ENCODE peak calls at places on chromosome 5, in nine cellular contexts. One of them, this sample, is unnamed.

GRCh38 chr5:40441733-40442132 is 238.0 kb upstream of the PTGER4 start:
- DNase-seq in fibroblast of lung: no peak
- DNase-seq in IMR-90: no peak
- DNase-seq in MM.1S: peak
- DNase-seq in mesendoderm: no peak
- DNase-seq in neuronal stem cell: no peak
- DNase-seq in NT2/D1: no peak
- DNase-seq in GM23248: no peak
- DNase-seq in neural progenitor cell: no peak
- DNase-seq in this sample: no peak

GRCh38 chr5:179732412-179732917 is at the start of gene MAML1:
- DNase-seq in MM.1S: peak
- DNase-seq in fibroblast of lung: peak
- DNase-seq in neuronal stem cell: peak
- DNase-seq in mesendoderm: peak
- DNase-seq in IMR-90: peak
- DNase-seq in GM23248: peak
- DNase-seq in neural progenitor cell: peak
- DNase-seq in NT2/D1: peak
- DNase-seq in this sample: peak

GRCh38 chr5:66527478-66527877 is 68.7 kb upstream of the MAST4 start:
- DNase-seq in mesendoderm: no peak
- DNase-seq in NT2/D1: no peak
- DNase-seq in GM23248: no peak
- DNase-seq in IMR-90: no peak
- DNase-seq in neuronal stem cell: no peak
- DNase-seq in MM.1S: no peak
- DNase-seq in fibroblast of lung: no peak
- DNase-seq in neural progenitor cell: no peak
- DNase-seq in this sample: no peak

GRCh38 chr5:36398137-36398536 is 96.4 kb upstream of the RANBP3L start:
- DNase-seq in mesendoderm: peak
- DNase-seq in GM23248: peak
- DNase-seq in neuronal stem cell: peak
- DNase-seq in MM.1S: no peak
- DNase-seq in NT2/D1: no peak
- DNase-seq in fibroblast of lung: peak
- DNase-seq in IMR-90: peak
- DNase-seq in neural progenitor cell: peak
- DNase-seq in this sample: peak

GRCh38 chr5:134948929-134949328 is 18.8 kb upstream of the CATSPER3 start:
- DNase-seq in NT2/D1: no peak
- DNase-seq in mesendoderm: no peak
- DNase-seq in MM.1S: no peak
- DNase-seq in neural progenitor cell: no peak
- DNase-seq in neuronal stem cell: no peak
- DNase-seq in GM23248: peak
- DNase-seq in IMR-90: peak
- DNase-seq in fibroblast of lung: peak
- DNase-seq in this sample: no peak

GRCh38 chr5:62767650-62768049 is 189.0 kb downstream of the LRRC70 start:
- DNase-seq in neuronal stem cell: no peak
- DNase-seq in GM23248: no peak
- DNase-seq in fibroblast of lung: no peak
- DNase-seq in MM.1S: no peak
- DNase-seq in NT2/D1: no peak
- DNase-seq in neural progenitor cell: no peak
- DNase-seq in mesendoderm: no peak
- DNase-seq in IMR-90: no peak
- DNase-seq in this sample: no peak

GRCh38 chr5:100777680-100778281 is 125.3 kb downstream of the ST8SIA4 start:
- DNase-seq in fibroblast of lung: peak
- DNase-seq in MM.1S: peak
- DNase-seq in GM23248: peak
- DNase-seq in mesendoderm: peak
- DNase-seq in NT2/D1: no peak
- DNase-seq in neuronal stem cell: no peak
- DNase-seq in neural progenitor cell: no peak
- DNase-seq in IMR-90: peak
- DNase-seq in this sample: peak

GRCh38 chr5:6849569-6849968 is 136.3 kb downstream of the TENT4A start:
- DNase-seq in mesendoderm: no peak
- DNase-seq in IMR-90: no peak
- DNase-seq in MM.1S: no peak
- DNase-seq in NT2/D1: no peak
- DNase-seq in GM23248: peak
- DNase-seq in neuronal stem cell: no peak
- DNase-seq in fibroblast of lung: no peak
- DNase-seq in neural progenitor cell: no peak
- DNase-seq in this sample: no peak

GRCh38 chr5:81241961-81242648 is 9.0 kb downstream of the CKMT2 start:
- DNase-seq in neuronal stem cell: no peak
- DNase-seq in IMR-90: no peak
- DNase-seq in neural progenitor cell: no peak
- DNase-seq in MM.1S: no peak
- DNase-seq in NT2/D1: no peak
- DNase-seq in mesendoderm: no peak
- DNase-seq in GM23248: no peak
- DNase-seq in fibroblast of lung: no peak
- DNase-seq in this sample: no peak

GRCh38 chr5:97986069-97986468 is 787.4 kb upstream of the RGMB start:
- DNase-seq in GM23248: peak
- DNase-seq in MM.1S: no peak
- DNase-seq in fibroblast of lung: peak
- DNase-seq in mesendoderm: peak
- DNase-seq in neuronal stem cell: no peak
- DNase-seq in NT2/D1: peak
- DNase-seq in neural progenitor cell: peak
- DNase-seq in IMR-90: peak
- DNase-seq in this sample: no peak

GRCh38 chr5:157172408-157172807 is 6.3 kb upstream of the GARIN3 start:
- DNase-seq in mesendoderm: peak
- DNase-seq in neuronal stem cell: no peak
- DNase-seq in MM.1S: peak
- DNase-seq in neural progenitor cell: no peak
- DNase-seq in GM23248: no peak
- DNase-seq in NT2/D1: no peak
- DNase-seq in IMR-90: no peak
- DNase-seq in fibroblast of lung: no peak
- DNase-seq in this sample: no peak

GRCh38 chr5:126988021-126988569 is 42.3 kb downstream of the MARCHF3 start:
- DNase-seq in mesendoderm: no peak
- DNase-seq in MM.1S: peak
- DNase-seq in GM23248: no peak
- DNase-seq in neuronal stem cell: no peak
- DNase-seq in NT2/D1: no peak
- DNase-seq in IMR-90: no peak
- DNase-seq in fibroblast of lung: no peak
- DNase-seq in neural progenitor cell: no peak
- DNase-seq in this sample: no peak

GRCh38 chr5:77935516-77936364 is 159.6 kb upstream of the TBCA start:
- DNase-seq in IMR-90: no peak
- DNase-seq in mesendoderm: no peak
- DNase-seq in fibroblast of lung: peak
- DNase-seq in MM.1S: peak
- DNase-seq in GM23248: peak
- DNase-seq in NT2/D1: no peak
- DNase-seq in neural progenitor cell: no peak
- DNase-seq in neuronal stem cell: no peak
- DNase-seq in this sample: no peak

GRCh38 chr5:161385080-161385479 is 161.4 kb downstream of the GABRB2 start:
- DNase-seq in neuronal stem cell: no peak
- DNase-seq in MM.1S: no peak
- DNase-seq in mesendoderm: no peak
- DNase-seq in neural progenitor cell: no peak
- DNase-seq in IMR-90: no peak
- DNase-seq in fibroblast of lung: no peak
- DNase-seq in NT2/D1: no peak
- DNase-seq in GM23248: no peak
- DNase-seq in this sample: no peak

GRCh38 chr5:174371600-174372094 is 326.1 kb downstream of the NSG2 start:
- DNase-seq in fibroblast of lung: no peak
- DNase-seq in IMR-90: no peak
- DNase-seq in neuronal stem cell: no peak
- DNase-seq in mesendoderm: no peak
- DNase-seq in GM23248: peak
- DNase-seq in NT2/D1: no peak
- DNase-seq in MM.1S: no peak
- DNase-seq in neural progenitor cell: no peak
- DNase-seq in this sample: no peak

GRCh38 chr5:167814828-167815227 is 476.6 kb upstream of the WWC1 start:
- DNase-seq in mesendoderm: peak
- DNase-seq in fibroblast of lung: peak
- DNase-seq in MM.1S: no peak
- DNase-seq in neuronal stem cell: no peak
- DNase-seq in neural progenitor cell: no peak
- DNase-seq in GM23248: peak
- DNase-seq in IMR-90: peak
- DNase-seq in NT2/D1: peak
- DNase-seq in this sample: peak

GRCh38 chr5:104998169-104998568 is 1435.6 kb upstream of the NUDT12 start:
- DNase-seq in NT2/D1: no peak
- DNase-seq in neuronal stem cell: no peak
- DNase-seq in MM.1S: no peak
- DNase-seq in neural progenitor cell: no peak
- DNase-seq in mesendoderm: no peak
- DNase-seq in fibroblast of lung: no peak
- DNase-seq in GM23248: no peak
- DNase-seq in IMR-90: no peak
- DNase-seq in this sample: no peak

GRCh38 chr5:78794693-78795215 is 146.2 kb upstream of the LHFPL2 start:
- DNase-seq in MM.1S: no peak
- DNase-seq in neuronal stem cell: no peak
- DNase-seq in mesendoderm: no peak
- DNase-seq in NT2/D1: no peak
- DNase-seq in fibroblast of lung: no peak
- DNase-seq in neural progenitor cell: no peak
- DNase-seq in IMR-90: no peak
- DNase-seq in GM23248: no peak
- DNase-seq in this sample: no peak

GRCh38 chr5:54533541-54534179 is 16.1 kb downstream of the SNX18 start:
- DNase-seq in neural progenitor cell: peak
- DNase-seq in MM.1S: no peak
- DNase-seq in NT2/D1: no peak
- DNase-seq in IMR-90: no peak
- DNase-seq in mesendoderm: peak
- DNase-seq in neuronal stem cell: no peak
- DNase-seq in fibroblast of lung: peak
- DNase-seq in GM23248: peak
- DNase-seq in this sample: peak

GRCh38 chr5:66247176-66247960 is 103.3 kb downstream of the SREK1 start:
- DNase-seq in neuronal stem cell: no peak
- DNase-seq in MM.1S: no peak
- DNase-seq in neural progenitor cell: no peak
- DNase-seq in mesendoderm: peak
- DNase-seq in fibroblast of lung: peak
- DNase-seq in IMR-90: peak
- DNase-seq in NT2/D1: no peak
- DNase-seq in GM23248: peak
- DNase-seq in this sample: peak

DNA sequence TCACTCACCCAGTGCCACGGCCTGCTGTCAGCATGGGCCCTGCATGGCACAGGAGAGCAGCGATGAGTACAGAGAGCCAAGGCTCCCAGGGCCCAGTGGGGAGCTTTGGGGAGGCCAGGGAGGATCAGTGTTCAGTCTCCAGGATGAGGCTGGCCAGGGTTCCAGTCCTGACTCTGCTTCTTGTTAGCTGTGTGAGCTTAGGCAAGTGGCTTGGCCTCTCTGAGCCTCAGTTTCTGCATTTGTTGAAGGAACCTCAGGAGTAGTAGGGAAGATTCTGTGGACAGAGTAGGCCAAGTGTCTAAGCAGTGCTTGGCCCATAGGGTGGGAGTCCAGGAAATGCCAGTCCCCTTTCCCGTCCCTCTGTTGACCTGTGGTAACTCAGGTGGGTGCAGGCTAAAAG is 39.5 kb downstream of the ERGIC1 start:
- DNase-seq in mesendoderm: no peak
- DNase-seq in neural progenitor cell: no peak
- DNase-seq in fibroblast of lung: no peak
- DNase-seq in MM.1S: no peak
- DNase-seq in GM23248: no peak
- DNase-seq in neuronal stem cell: no peak
- DNase-seq in NT2/D1: no peak
- DNase-seq in IMR-90: no peak
- DNase-seq in this sample: no peak
- H3K9ac ChIP-seq in mesendoderm: no peak
- H3K9ac ChIP-seq in neural progenitor cell: no peak
- H3K9ac ChIP-seq in fibroblast of lung: peak
- H3K9ac ChIP-seq in MM.1S: no peak
- H3K9ac ChIP-seq in GM23248: peak
- H3K9ac ChIP-seq in neuronal stem cell: no peak
- H3K9ac ChIP-seq in NT2/D1: no peak
- H3K9ac ChIP-seq in IMR-90: peak
- H3K9ac ChIP-seq in this sample: peak

GRCh38 chr5:176540956-176541337 is 3.7 kb upstream of the RNF44 start:
- DNase-seq in IMR-90: no peak
- DNase-seq in mesendoderm: no peak
- DNase-seq in MM.1S: no peak
- DNase-seq in GM23248: no peak
- DNase-seq in NT2/D1: no peak
- DNase-seq in neural progenitor cell: no peak
- DNase-seq in fibroblast of lung: no peak
- DNase-seq in neuronal stem cell: no peak
- DNase-seq in this sample: no peak
- H3K9ac ChIP-seq in IMR-90: no peak
- H3K9ac ChIP-seq in mesendoderm: peak
- H3K9ac ChIP-seq in MM.1S: no peak
- H3K9ac ChIP-seq in GM23248: no peak
- H3K9ac ChIP-seq in NT2/D1: peak
- H3K9ac ChIP-seq in neural progenitor cell: no peak
- H3K9ac ChIP-seq in fibroblast of lung: no peak
- H3K9ac ChIP-seq in neuronal stem cell: peak
- H3K9ac ChIP-seq in this sample: no peak

GRCh38 chr5:145833616-145834200 is 1.4 kb downstream of the PRELID2 start:
- DNase-seq in mesendoderm: no peak
- DNase-seq in IMR-90: no peak
- DNase-seq in fibroblast of lung: no peak
- DNase-seq in neuronal stem cell: no peak
- DNase-seq in NT2/D1: no peak
- DNase-seq in GM23248: no peak
- DNase-seq in neural progenitor cell: no peak
- DNase-seq in MM.1S: no peak
- DNase-seq in this sample: no peak
- H3K9ac ChIP-seq in mesendoderm: no peak
- H3K9ac ChIP-seq in IMR-90: no peak
- H3K9ac ChIP-seq in fibroblast of lung: no peak
- H3K9ac ChIP-seq in neuronal stem cell: no peak
- H3K9ac ChIP-seq in NT2/D1: no peak
- H3K9ac ChIP-seq in GM23248: no peak
- H3K9ac ChIP-seq in neural progenitor cell: no peak
- H3K9ac ChIP-seq in MM.1S: no peak
- H3K9ac ChIP-seq in this sample: no peak

DNA sequence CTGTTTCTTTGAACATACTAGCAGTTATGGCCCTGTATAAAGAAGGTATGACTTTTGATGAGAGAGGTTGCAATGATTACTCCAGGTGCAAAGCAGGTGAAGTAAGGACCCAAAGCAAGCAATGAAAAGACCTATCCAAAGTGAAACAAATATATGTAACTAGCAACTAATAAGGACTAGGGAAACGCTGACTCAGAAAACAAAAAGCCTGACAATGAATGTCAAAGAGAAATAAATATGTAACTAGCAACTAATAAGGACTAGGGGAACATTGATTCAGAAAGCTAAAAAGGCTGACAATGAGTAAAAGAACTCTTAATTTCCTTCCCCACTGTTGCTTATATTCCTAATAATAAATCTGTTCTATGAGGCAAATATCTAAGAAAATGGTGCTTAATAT is 43.1 kb downstream of the HMGCR start:
- DNase-seq in GM23248: no peak
- DNase-seq in IMR-90: no peak
- DNase-seq in MM.1S: no peak
- DNase-seq in neural progenitor cell: no peak
- DNase-seq in fibroblast of lung: no peak
- DNase-seq in mesendoderm: no peak
- DNase-seq in neuronal stem cell: no peak
- DNase-seq in NT2/D1: no peak
- DNase-seq in this sample: no peak
- H3K9ac ChIP-seq in GM23248: no peak
- H3K9ac ChIP-seq in IMR-90: no peak
- H3K9ac ChIP-seq in MM.1S: no peak
- H3K9ac ChIP-seq in neural progenitor cell: no peak
- H3K9ac ChIP-seq in fibroblast of lung: no peak
- H3K9ac ChIP-seq in mesendoderm: no peak
- H3K9ac ChIP-seq in neuronal stem cell: no peak
- H3K9ac ChIP-seq in NT2/D1: no peak
- H3K9ac ChIP-seq in this sample: no peak

This sample was measured in adipocyte.